ENCODE peak calls at places on chromosome 1, in four cellular contexts. H is AG04450, Y is mesothelial cell of epicardium, T is lower leg skin. Z is an unnamed sample.

GRCh38 chr1:62508187-62508758 is 71.4 kb downstream of the USP1 start:
- DNase-seq in T (no peak), H (peak; percentile 11), Y (no peak), Z (no peak)

GRCh38 chr1:234863596-234863995 is 253.6 kb upstream of the IRF2BP2 start:
- DNase-seq in H (no peak), Y (no peak), T (peak; percentile 89), Z (no peak)

GRCh38 chr1:97489834-97490233 is 431.0 kb downstream of the DPYD start:
- DNase-seq in H (no peak), T (no peak), Y (no peak), Z (no peak)

GRCh38 chr1:182633031-182633430 is 28.8 kb upstream of the RGS16 start:
- DNase-seq in T (no peak), Y (no peak), H (no peak), Z (no peak)

GRCh38 chr1:109620396-109620817 is 770 bp downstream of the AMPD2 start:
- DNase-seq in Y (no peak), H (no peak), T (peak; percentile 90), Z (no peak)

GRCh38 chr1:1959840-1960479 is 40.9 kb upstream of the TMEM52 start:
- DNase-seq in T (peak; percentile 95), H (peak; percentile 10), Y (peak; percentile 78), Z (peak; percentile 63)

GRCh38 chr1:204726478-204726877 is 40.9 kb upstream of the LRRN2 start:
- DNase-seq in H (no peak), Y (no peak), T (no peak), Z (no peak)

GRCh38 chr1:66464356-66464755 is 69.6 kb upstream of the SGIP1 start:
- DNase-seq in T (no peak), H (no peak), Y (no peak), Z (no peak)

GRCh38 chr1:64745181-64745985 is 508 bp downstream of the RAVER2 start:
- DNase-seq in T (peak; percentile 82), H (no peak), Y (peak; percentile 30), Z (no peak)

GRCh38 chr1:3323021-3323790 is 131.3 kb upstream of the ARHGEF16 start:
- DNase-seq in T (no peak), Y (no peak), H (no peak), Z (no peak)

GRCh38 chr1:16212251-16212961 is at the start of gene ARHGEF19:
- DNase-seq in H (no peak), Y (no peak), T (no peak), Z (no peak)

GRCh38 chr1:17212487-17213121 is 7.7 kb downstream of the PADI1 start:
- DNase-seq in T (no peak), H (peak; percentile 26), Y (peak; percentile 79), Z (no peak)

GRCh38 chr1:11180342-11180744 is 8.8 kb upstream of the ANGPTL7 start:
- DNase-seq in H (no peak), Y (no peak), T (no peak), Z (no peak)

GRCh38 chr1:28756846-28757245 is 20.1 kb downstream of the YTHDF2 start:
- DNase-seq in T (no peak), Y (no peak), H (no peak), Z (no peak)

GRCh38 chr1:93661829-93662474 is 19.7 kb downstream of the BCAR3 start:
- DNase-seq in Y (no peak), T (no peak), H (peak; percentile 58), Z (no peak)

GRCh38 chr1:59750612-59751395 is 63.9 kb upstream of the HOOK1 start:
- DNase-seq in H (peak; percentile 75), Y (no peak), T (peak; percentile 89), Z (peak; percentile 56)

GRCh38 chr1:198935371-198935921 is 296.6 kb downstream of the PTPRC start:
- DNase-seq in H (peak; percentile 92), T (peak; percentile 90), Y (peak; percentile 69), Z (peak; percentile 55)

DNA sequence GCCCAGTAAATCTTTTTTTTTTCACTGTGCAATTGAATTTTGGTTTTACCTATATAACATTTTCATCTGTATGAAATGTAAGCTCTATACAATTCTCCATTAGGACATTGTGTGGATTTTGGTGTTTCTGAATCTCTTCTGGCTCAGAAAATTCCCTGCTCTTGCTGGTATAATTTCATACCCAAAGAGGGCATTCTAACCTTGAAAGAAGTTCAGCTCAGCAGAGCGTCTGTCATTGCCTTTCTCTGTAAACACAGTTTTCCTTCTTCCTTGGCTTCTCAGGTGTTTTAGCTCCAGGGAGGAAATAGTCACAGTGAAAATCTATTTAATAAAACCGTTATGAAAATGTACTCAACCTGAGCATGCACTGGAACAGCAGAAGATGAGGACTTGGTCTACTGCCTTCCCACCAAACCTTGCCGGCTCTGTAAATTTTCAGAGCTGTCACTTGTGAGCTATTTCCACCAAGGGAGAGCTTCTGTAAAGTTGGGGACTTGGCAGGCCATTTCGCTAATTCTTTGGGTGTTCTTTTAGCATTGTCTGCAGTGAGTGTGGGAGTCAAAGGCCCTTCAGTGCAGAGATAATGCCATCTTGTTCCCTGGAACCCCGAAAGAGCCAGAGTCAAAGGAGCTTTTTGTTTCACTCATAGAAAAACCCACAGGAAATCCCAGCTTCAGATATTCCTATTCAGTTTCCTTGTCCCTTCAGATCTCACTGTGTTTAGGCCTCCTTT is 16.2 kb downstream of the DISC1 start:
- DNase-seq in Y (no peak), T (no peak), H (no peak), Z (no peak)
- TF ChIP-seq CTCF in Y (no peak), T (no peak), H (no peak), Z (no peak)

DNA sequence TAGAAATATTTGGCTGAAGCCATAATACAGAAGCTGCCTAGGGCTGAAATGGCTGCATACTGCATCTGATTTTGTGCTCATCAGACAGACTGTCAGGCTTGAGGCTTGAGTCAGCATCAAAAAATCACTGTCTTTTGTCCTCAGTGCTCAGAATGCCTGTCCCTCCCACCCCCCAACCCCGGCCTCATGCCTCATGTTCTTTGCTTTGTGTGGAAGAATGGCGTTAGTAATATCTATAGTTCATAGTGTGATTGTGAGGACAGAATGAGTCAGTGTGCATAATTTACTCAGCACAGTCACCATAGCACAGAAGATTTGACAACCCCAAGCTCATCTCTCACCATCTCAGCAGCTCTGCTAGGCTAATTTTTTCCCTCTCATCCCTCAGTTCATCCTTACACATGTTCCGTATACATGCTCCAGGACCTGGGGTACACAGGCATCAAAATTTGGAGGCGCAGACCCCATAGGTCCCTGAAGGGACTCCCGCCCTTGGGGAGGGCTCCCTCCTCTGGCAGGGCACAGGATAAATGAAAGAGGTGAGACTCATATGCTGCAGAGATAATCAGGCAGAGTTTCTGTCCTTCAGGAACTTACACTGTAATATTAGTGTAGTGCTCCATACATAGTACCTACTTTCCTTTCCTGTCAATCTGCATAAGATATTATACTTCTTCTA is 159.1 kb upstream of the C8B start:
- DNase-seq in H (no peak), T (no peak), Y (no peak), Z (no peak)
- TF ChIP-seq CTCF in H (no peak), T (no peak), Y (no peak), Z (no peak)

GRCh38 chr1:201408176-201408814 is 9.2 kb upstream of the LAD1 start:
- DNase-seq in T (peak; percentile 96), Y (peak; percentile 72), H (peak; percentile 43), Z (peak; percentile 88)
- TF ChIP-seq CTCF in T (no peak), Y (peak; percentile 98), H (peak; percentile 99), Z (peak; percentile 65)

DNA sequence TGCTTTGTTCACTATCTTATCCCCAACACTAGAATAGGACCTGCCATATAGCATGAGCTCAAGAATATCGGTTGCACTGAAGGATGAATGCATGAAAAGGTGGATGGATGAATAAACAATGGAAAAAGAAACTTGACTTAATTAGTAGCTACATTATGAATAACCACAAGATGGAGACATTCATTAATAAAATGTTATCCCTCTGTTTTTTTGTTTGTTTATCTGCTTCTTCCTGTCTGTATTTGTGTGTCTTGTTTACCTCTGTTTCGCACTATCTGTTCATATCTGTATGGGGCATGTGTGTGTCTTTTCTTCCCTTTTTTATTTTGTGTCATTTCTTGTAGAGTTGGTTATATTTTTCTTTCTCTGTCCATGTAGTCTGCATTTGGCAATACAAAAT is 1.1 kb upstream of the OR14I1 start:
- DNase-seq in T (no peak), Y (no peak), H (no peak), Z (no peak)
- TF ChIP-seq CTCF in T (no peak), Y (no peak), H (no peak), Z (no peak)

Z was measured in omental fat pad.